ENCODE peak calls at places on chromosomes 5 and 9, in ten cellular contexts. One of them, this sample, is unnamed.

GRCh38 chr5:14201325-14202061 is 58.4 kb downstream of the TRIO start:
- DNase-seq in AG10803: no peak
- DNase-seq in GM06990: no peak
- DNase-seq in retinal pigment epithelial cell: peak
- DNase-seq in A673: no peak
- DNase-seq in tibial artery: no peak
- DNase-seq in astrocyte of the spinal cord: peak
- DNase-seq in thyroid gland: no peak
- DNase-seq in heart right ventricle: no peak
- DNase-seq in colonic mucosa: no peak
- DNase-seq in this sample: no peak

GRCh38 chr9:4792054-4792571 is 631 bp upstream of the RCL1 start:
- DNase-seq in heart right ventricle: no peak
- DNase-seq in AG10803: peak
- DNase-seq in astrocyte of the spinal cord: no peak
- DNase-seq in GM06990: no peak
- DNase-seq in thyroid gland: no peak
- DNase-seq in colonic mucosa: peak
- DNase-seq in tibial artery: no peak
- DNase-seq in retinal pigment epithelial cell: no peak
- DNase-seq in A673: no peak
- DNase-seq in this sample: no peak

GRCh38 chr5:134053840-134054338 is 49.1 kb upstream of the VDAC1 start:
- DNase-seq in GM06990: no peak
- DNase-seq in retinal pigment epithelial cell: peak
- DNase-seq in A673: peak
- DNase-seq in astrocyte of the spinal cord: peak
- DNase-seq in tibial artery: no peak
- DNase-seq in colonic mucosa: peak
- DNase-seq in heart right ventricle: no peak
- DNase-seq in AG10803: peak
- DNase-seq in thyroid gland: no peak
- DNase-seq in this sample: no peak

GRCh38 chr9:73081979-73082657 is 69.5 kb upstream of the ANXA1 start:
- DNase-seq in retinal pigment epithelial cell: peak
- DNase-seq in A673: peak
- DNase-seq in colonic mucosa: no peak
- DNase-seq in tibial artery: no peak
- DNase-seq in GM06990: peak
- DNase-seq in AG10803: peak
- DNase-seq in astrocyte of the spinal cord: peak
- DNase-seq in thyroid gland: no peak
- DNase-seq in heart right ventricle: no peak
- DNase-seq in this sample: peak

GRCh38 chr5:14400085-14400484 is 181.5 kb upstream of the OTULINL start:
- DNase-seq in astrocyte of the spinal cord: peak
- DNase-seq in tibial artery: no peak
- DNase-seq in retinal pigment epithelial cell: no peak
- DNase-seq in A673: peak
- DNase-seq in thyroid gland: no peak
- DNase-seq in heart right ventricle: no peak
- DNase-seq in colonic mucosa: no peak
- DNase-seq in GM06990: no peak
- DNase-seq in AG10803: peak
- DNase-seq in this sample: no peak

GRCh38 chr5:97545856-97546570 is 363.0 kb upstream of the RIOK2 start:
- DNase-seq in A673: no peak
- DNase-seq in thyroid gland: no peak
- DNase-seq in tibial artery: no peak
- DNase-seq in retinal pigment epithelial cell: no peak
- DNase-seq in colonic mucosa: no peak
- DNase-seq in heart right ventricle: no peak
- DNase-seq in astrocyte of the spinal cord: no peak
- DNase-seq in GM06990: no peak
- DNase-seq in AG10803: peak
- DNase-seq in this sample: no peak

GRCh38 chr5:96807099-96807654 is 568 bp downstream of the ERAP1 start:
- DNase-seq in GM06990: peak
- DNase-seq in retinal pigment epithelial cell: no peak
- DNase-seq in tibial artery: peak
- DNase-seq in thyroid gland: peak
- DNase-seq in AG10803: peak
- DNase-seq in A673: peak
- DNase-seq in astrocyte of the spinal cord: peak
- DNase-seq in colonic mucosa: peak
- DNase-seq in heart right ventricle: peak
- DNase-seq in this sample: peak

GRCh38 chr5:159050408-159051091 is 49.2 kb downstream of the EBF1 start:
- DNase-seq in thyroid gland: no peak
- DNase-seq in GM06990: peak
- DNase-seq in AG10803: peak
- DNase-seq in A673: peak
- DNase-seq in retinal pigment epithelial cell: no peak
- DNase-seq in astrocyte of the spinal cord: peak
- DNase-seq in colonic mucosa: no peak
- DNase-seq in heart right ventricle: peak
- DNase-seq in tibial artery: no peak
- DNase-seq in this sample: peak

GRCh38 chr5:61290815-61291214 is 41.2 kb upstream of the ZSWIM6 start:
- DNase-seq in GM06990: no peak
- DNase-seq in A673: no peak
- DNase-seq in AG10803: no peak
- DNase-seq in tibial artery: no peak
- DNase-seq in astrocyte of the spinal cord: peak
- DNase-seq in retinal pigment epithelial cell: no peak
- DNase-seq in colonic mucosa: peak
- DNase-seq in thyroid gland: no peak
- DNase-seq in heart right ventricle: no peak
- DNase-seq in this sample: no peak

GRCh38 chr9:20032413-20033006 is 243.7 kb upstream of the SLC24A2 start:
- DNase-seq in heart right ventricle: no peak
- DNase-seq in A673: no peak
- DNase-seq in colonic mucosa: no peak
- DNase-seq in AG10803: no peak
- DNase-seq in GM06990: no peak
- DNase-seq in thyroid gland: no peak
- DNase-seq in retinal pigment epithelial cell: no peak
- DNase-seq in tibial artery: no peak
- DNase-seq in astrocyte of the spinal cord: no peak
- DNase-seq in this sample: no peak

GRCh38 chr9:692636-693459 is 148.6 kb upstream of the DMRT1 start:
- DNase-seq in AG10803: no peak
- DNase-seq in thyroid gland: no peak
- DNase-seq in tibial artery: no peak
- DNase-seq in GM06990: no peak
- DNase-seq in heart right ventricle: no peak
- DNase-seq in colonic mucosa: no peak
- DNase-seq in A673: peak
- DNase-seq in astrocyte of the spinal cord: no peak
- DNase-seq in retinal pigment epithelial cell: no peak
- DNase-seq in this sample: no peak
- H3K4me3 ChIP-seq in AG10803: peak
- H3K4me3 ChIP-seq in thyroid gland: no peak
- H3K4me3 ChIP-seq in tibial artery: peak
- H3K4me3 ChIP-seq in GM06990: no peak
- H3K4me3 ChIP-seq in heart right ventricle: peak
- H3K4me3 ChIP-seq in colonic mucosa: no peak
- H3K4me3 ChIP-seq in A673: peak
- H3K4me3 ChIP-seq in astrocyte of the spinal cord: no peak
- H3K4me3 ChIP-seq in retinal pigment epithelial cell: peak
- H3K4me3 ChIP-seq in this sample: no peak

DNA sequence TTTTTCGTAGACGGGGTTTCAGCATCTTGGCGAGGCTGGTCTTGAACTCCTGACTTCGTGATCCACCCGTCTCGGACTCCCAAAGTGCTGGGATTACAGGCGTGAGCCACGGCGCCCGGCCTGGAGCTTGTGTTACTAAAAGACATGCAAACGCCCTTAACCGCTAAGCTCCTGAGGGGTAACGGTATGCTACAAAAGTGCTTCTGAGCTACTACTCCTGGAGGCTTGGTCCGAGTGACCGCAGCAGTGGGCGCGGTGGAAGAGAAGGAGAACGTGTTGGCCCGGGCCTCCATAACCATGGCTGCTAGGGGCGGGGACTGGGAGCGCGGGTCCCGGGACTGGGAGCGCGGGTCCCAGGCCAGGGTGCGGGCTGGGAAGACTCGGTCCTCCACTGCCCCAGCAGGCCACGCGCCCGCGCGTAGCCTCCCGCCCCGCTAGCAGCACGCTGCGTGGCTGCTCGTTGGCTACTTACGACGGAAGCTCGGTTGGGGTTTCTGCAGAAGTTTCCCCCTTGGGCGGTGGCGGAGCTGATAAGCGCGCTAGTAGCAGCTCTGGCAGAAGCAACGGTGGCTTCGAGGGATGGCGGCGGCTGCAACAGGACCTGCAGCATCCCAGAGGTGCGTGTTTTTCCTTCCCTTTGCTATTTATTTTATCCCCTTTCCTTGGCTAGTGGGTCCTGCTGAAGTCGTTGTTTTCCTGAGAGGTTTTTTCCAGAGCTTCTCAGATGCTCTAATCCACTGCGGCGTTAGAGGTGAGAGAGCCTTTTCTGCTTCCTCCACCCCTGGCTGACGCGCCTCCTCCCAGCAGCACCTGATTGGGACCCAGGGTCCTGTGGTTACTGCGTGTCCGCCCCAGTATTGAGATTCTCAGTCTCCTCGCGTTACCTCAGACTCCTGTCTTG is 69.3 kb upstream of the CCDC180 start:
- DNase-seq in heart right ventricle: peak
- DNase-seq in tibial artery: peak
- DNase-seq in thyroid gland: peak
- DNase-seq in AG10803: peak
- DNase-seq in GM06990: peak
- DNase-seq in A673: peak
- DNase-seq in colonic mucosa: peak
- DNase-seq in retinal pigment epithelial cell: peak
- DNase-seq in astrocyte of the spinal cord: peak
- DNase-seq in this sample: peak
- TF ChIP-seq CTCF in heart right ventricle: no peak
- TF ChIP-seq CTCF in tibial artery: no peak
- TF ChIP-seq CTCF in thyroid gland: no peak
- TF ChIP-seq CTCF in AG10803: no peak
- TF ChIP-seq CTCF in GM06990: no peak
- TF ChIP-seq CTCF in A673: no peak
- TF ChIP-seq CTCF in colonic mucosa: no peak
- TF ChIP-seq CTCF in retinal pigment epithelial cell: no peak
- TF ChIP-seq CTCF in astrocyte of the spinal cord: no peak
- TF ChIP-seq CTCF in this sample: no peak

DNA sequence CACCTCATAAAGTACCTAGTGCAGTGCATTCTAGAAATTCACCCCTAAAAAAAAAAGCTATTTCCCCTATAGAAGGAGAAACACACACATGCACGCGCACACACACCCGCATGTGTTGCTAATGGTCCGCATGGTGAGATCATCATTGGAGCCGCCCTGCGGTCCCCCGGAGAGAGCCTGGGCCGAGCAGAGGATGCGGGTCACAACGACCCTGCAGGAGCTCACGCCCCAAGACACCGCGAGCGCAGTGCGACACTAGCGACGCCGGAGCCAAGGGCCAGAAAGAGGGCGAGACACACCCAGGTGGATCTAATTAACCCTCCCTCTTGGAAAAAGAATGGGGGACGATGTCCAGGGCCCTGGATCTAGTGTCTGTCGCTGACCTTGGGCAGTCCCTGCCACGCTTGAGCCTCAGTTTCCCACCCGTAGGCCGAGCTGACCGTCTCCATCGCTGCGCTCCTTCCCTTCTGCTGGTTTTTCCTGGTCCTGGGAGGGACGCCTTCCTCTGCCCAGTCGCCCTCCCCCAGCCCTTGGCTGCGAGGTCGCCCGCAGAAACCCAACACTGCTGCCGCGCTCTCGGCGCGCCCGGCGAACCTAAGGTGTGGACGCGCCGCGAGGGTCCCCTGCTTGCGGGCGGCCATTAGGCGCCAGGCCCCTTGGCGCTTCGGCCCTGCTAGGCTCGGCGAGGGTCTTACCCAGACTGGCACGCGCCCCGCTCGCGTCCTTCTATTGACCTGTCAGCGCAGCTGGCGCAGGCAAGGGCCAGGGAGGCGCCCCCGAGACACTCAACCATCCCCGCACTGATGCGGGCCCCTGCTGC is 47.6 kb upstream of the RNF20 start:
- DNase-seq in tibial artery: peak
- DNase-seq in thyroid gland: peak
- DNase-seq in A673: no peak
- DNase-seq in colonic mucosa: peak
- DNase-seq in GM06990: peak
- DNase-seq in AG10803: peak
- DNase-seq in retinal pigment epithelial cell: no peak
- DNase-seq in astrocyte of the spinal cord: peak
- DNase-seq in heart right ventricle: peak
- DNase-seq in this sample: no peak
- H3K4me3 ChIP-seq in tibial artery: peak
- H3K4me3 ChIP-seq in thyroid gland: peak
- H3K4me3 ChIP-seq in A673: peak
- H3K4me3 ChIP-seq in colonic mucosa: peak
- H3K4me3 ChIP-seq in GM06990: no peak
- H3K4me3 ChIP-seq in AG10803: peak
- H3K4me3 ChIP-seq in retinal pigment epithelial cell: peak
- H3K4me3 ChIP-seq in astrocyte of the spinal cord: peak
- H3K4me3 ChIP-seq in heart right ventricle: peak
- H3K4me3 ChIP-seq in this sample: no peak

GRCh38 chr9:138104251-138105122 is 226.9 kb downstream of the CACNA1B start:
- DNase-seq in retinal pigment epithelial cell: no peak
- DNase-seq in thyroid gland: no peak
- DNase-seq in heart right ventricle: no peak
- DNase-seq in astrocyte of the spinal cord: no peak
- DNase-seq in A673: no peak
- DNase-seq in colonic mucosa: no peak
- DNase-seq in AG10803: no peak
- DNase-seq in GM06990: no peak
- DNase-seq in tibial artery: no peak
- DNase-seq in this sample: no peak

GRCh38 chr9:138103824-138104206 is 226.2 kb downstream of the CACNA1B start:
- DNase-seq in A673: no peak
- DNase-seq in colonic mucosa: peak
- DNase-seq in heart right ventricle: no peak
- DNase-seq in GM06990: no peak
- DNase-seq in retinal pigment epithelial cell: no peak
- DNase-seq in AG10803: no peak
- DNase-seq in thyroid gland: no peak
- DNase-seq in tibial artery: no peak
- DNase-seq in astrocyte of the spinal cord: no peak
- DNase-seq in this sample: no peak

GRCh38 chr9:138103111-138103823 is 225.7 kb downstream of the CACNA1B start:
- DNase-seq in A673: no peak
- DNase-seq in retinal pigment epithelial cell: no peak
- DNase-seq in tibial artery: no peak
- DNase-seq in colonic mucosa: peak
- DNase-seq in heart right ventricle: no peak
- DNase-seq in AG10803: no peak
- DNase-seq in GM06990: no peak
- DNase-seq in thyroid gland: no peak
- DNase-seq in astrocyte of the spinal cord: no peak
- DNase-seq in this sample: no peak

GRCh38 chr9:138105123-138105415 is 227.5 kb downstream of the CACNA1B start:
- DNase-seq in A673: no peak
- DNase-seq in heart right ventricle: no peak
- DNase-seq in GM06990: no peak
- DNase-seq in thyroid gland: no peak
- DNase-seq in tibial artery: no peak
- DNase-seq in retinal pigment epithelial cell: no peak
- DNase-seq in colonic mucosa: no peak
- DNase-seq in AG10803: no peak
- DNase-seq in astrocyte of the spinal cord: no peak
- DNase-seq in this sample: no peak

GRCh38 chr9:138105561-138106505 is 228.3 kb downstream of the CACNA1B start:
- DNase-seq in colonic mucosa: no peak
- DNase-seq in A673: no peak
- DNase-seq in AG10803: no peak
- DNase-seq in retinal pigment epithelial cell: no peak
- DNase-seq in astrocyte of the spinal cord: no peak
- DNase-seq in heart right ventricle: no peak
- DNase-seq in tibial artery: no peak
- DNase-seq in GM06990: no peak
- DNase-seq in thyroid gland: no peak
- DNase-seq in this sample: no peak
- TF ChIP-seq CTCF in colonic mucosa: no peak
- TF ChIP-seq CTCF in A673: no peak
- TF ChIP-seq CTCF in AG10803: no peak
- TF ChIP-seq CTCF in retinal pigment epithelial cell: no peak
- TF ChIP-seq CTCF in astrocyte of the spinal cord: no peak
- TF ChIP-seq CTCF in heart right ventricle: no peak
- TF ChIP-seq CTCF in tibial artery: no peak
- TF ChIP-seq CTCF in GM06990: no peak
- TF ChIP-seq CTCF in thyroid gland: no peak
- TF ChIP-seq CTCF in this sample: no peak